ENCODE peak calls at places on chromosomes 1 and 21, in seven cellular contexts. K, D, I, G, W, L and H are unnamed samples.

GRCh38 chr1:48026275-48026674 is 29.1 kb upstream of the TRABD2B start:
- DNase-seq in K (no peak), D (peak; percentile 56), I (no peak), G (no peak), W (no peak), L (peak; percentile 8), H (peak; percentile 95)

GRCh38 chr1:101064697-101065096 is 39.1 kb upstream of the DPH5 start:
- DNase-seq in K (no peak), D (no peak), I (no peak), G (no peak), W (no peak), L (no peak), H (no peak)

GRCh38 chr1:184745929-184746583 is 8.6 kb downstream of the EDEM3 start:
- DNase-seq in K (no peak), D (no peak), I (no peak), G (peak; percentile 87), W (no peak), L (no peak), H (no peak)

GRCh38 chr1:218558411-218558810 is 213.3 kb downstream of the TGFB2 start:
- DNase-seq in K (no peak), D (no peak), I (no peak), G (no peak), W (no peak), L (no peak), H (no peak)

GRCh38 chr1:86207323-86207722 is 50.8 kb upstream of the COL24A1 start:
- DNase-seq in K (no peak), D (peak; percentile 23), I (peak; percentile 20), G (no peak), W (no peak), L (peak; percentile 84), H (peak; percentile 87)

GRCh38 chr1:101653482-101653946 is 343.2 kb downstream of the OLFM3 start:
- DNase-seq in K (no peak), D (peak; percentile 20), I (no peak), G (no peak), W (no peak), L (no peak), H (peak; percentile 53)

GRCh38 chr1:230085178-230085515 is 18.1 kb downstream of the GALNT2 start:
- DNase-seq in K (no peak), D (no peak), I (no peak), G (no peak), W (no peak), L (no peak), H (peak; percentile 64)

GRCh38 chr1:241702436-241702835 is 50.4 kb downstream of the WDR64 start:
- DNase-seq in K (no peak), D (peak; percentile 12), I (no peak), G (no peak), W (no peak), L (peak; percentile 56), H (peak; percentile 92)

GRCh38 chr1:212638419-212639151 is 30.0 kb downstream of the ATF3 start:
- DNase-seq in K (peak; percentile 84), D (no peak), I (peak; percentile 32), G (no peak), W (no peak), L (peak; percentile 79), H (no peak)

GRCh38 chr21:45069711-45070110 is 4.7 kb upstream of the ADARB1 start:
- DNase-seq in K (no peak), D (no peak), I (no peak), G (no peak), W (no peak), L (peak; percentile 41), H (peak; percentile 25)

GRCh38 chr1:1623181-1623630 is 7.9 kb downstream of the MIB2 start:
- DNase-seq in K (no peak), D (no peak), I (no peak), G (no peak), W (no peak), L (no peak), H (no peak)

GRCh38 chr1:51523931-51524330 is 4.9 kb upstream of the EPS15 start:
- DNase-seq in K (no peak), D (no peak), I (no peak), G (no peak), W (no peak), L (no peak), H (no peak)

GRCh38 chr1:247338723-247339270 is 7.1 kb upstream of the ZNF496 start:
- DNase-seq in K (no peak), D (no peak), I (no peak), G (no peak), W (no peak), L (peak; percentile 76), H (no peak)

GRCh38 chr1:192892934-192893333 is 84.1 kb downstream of the RGS2 start:
- DNase-seq in K (no peak), D (no peak), I (no peak), G (no peak), W (no peak), L (no peak), H (peak; percentile 94)

GRCh38 chr1:198837276-198838021 is 198.6 kb downstream of the PTPRC start:
- DNase-seq in K (no peak), D (no peak), I (no peak), G (no peak), W (no peak), L (no peak), H (peak; percentile 79)

GRCh38 chr21:33031562-33031961 is 5.8 kb downstream of the OLIG2 start:
- DNase-seq in K (peak; percentile 17), D (no peak), I (no peak), G (no peak), W (no peak), L (no peak), H (no peak)

GRCh38 chr1:157969693-157970485 is 23.6 kb upstream of the KIRREL1 start:
- DNase-seq in K (peak; percentile 70), D (peak; percentile 68), I (no peak), G (peak; percentile 55), W (peak; percentile 79), L (peak; percentile 82), H (peak; percentile 88)

GRCh38 chr1:111754964-111755320 is 759 bp upstream of the DDX20 start:
- DNase-seq in K (no peak), D (peak; percentile 69), I (no peak), G (no peak), W (peak; percentile 36), L (peak; percentile 66), H (peak; percentile 43)

GRCh38 chr1:68378296-68379084 is 71.3 kb downstream of the RPE65 start:
- DNase-seq in K (no peak), D (peak; percentile 16), I (no peak), G (no peak), W (no peak), L (peak; percentile 18), H (peak; percentile 69)

GRCh38 chr1:68379085-68379478 is 70.7 kb downstream of the RPE65 start:
- DNase-seq in K (no peak), D (no peak), I (no peak), G (no peak), W (no peak), L (no peak), H (peak; percentile 42)

GRCh38 chr1:68384321-68384813 is 65.4 kb downstream of the RPE65 start:
- DNase-seq in K (no peak), D (peak; percentile 80), I (no peak), G (no peak), W (no peak), L (peak; percentile 99), H (peak; percentile 98)

GRCh38 chr1:68384872-68385390 is 64.8 kb downstream of the RPE65 start:
- DNase-seq in K (no peak), D (no peak), I (no peak), G (no peak), W (no peak), L (peak; percentile 70), H (peak; percentile 81)

GRCh38 chr1:68383092-68383491 is 66.7 kb downstream of the RPE65 start:
- DNase-seq in K (no peak), D (no peak), I (no peak), G (no peak), W (no peak), L (no peak), H (no peak)
- TF ChIP-seq CTCF in K (no peak), D (no peak), I (no peak), G (no peak), W (no peak), L (no peak), H (no peak)

DNA sequence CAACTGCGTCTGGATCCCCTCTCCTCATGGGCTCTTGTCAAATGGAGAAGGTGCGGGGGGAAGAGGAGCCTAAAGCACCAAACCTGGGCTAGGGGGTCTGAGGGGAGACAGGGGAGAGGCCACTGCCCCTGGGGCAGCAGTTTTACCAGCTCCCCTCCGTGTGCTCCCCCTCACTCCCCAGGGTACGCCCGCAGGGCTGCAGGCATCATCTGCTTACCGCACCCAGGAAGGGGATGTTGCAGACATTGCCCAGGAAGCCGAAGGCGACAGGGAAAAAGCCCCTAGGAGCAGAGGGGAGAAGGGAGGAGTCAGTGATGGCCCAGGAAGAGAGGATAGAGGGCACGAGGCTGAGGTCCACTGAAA is 2.7 kb upstream of the KISS1 start:
- DNase-seq in K (no peak), D (no peak), I (no peak), G (no peak), W (no peak), L (no peak), H (no peak)
- H3K4me3 ChIP-seq in K (no peak overlapping the region), D (no peak overlapping the region), I (no peak overlapping the region), G (no peak overlapping the region), W (no peak overlapping the region), L (no peak overlapping the region), H (no peak overlapping the region)

DNA sequence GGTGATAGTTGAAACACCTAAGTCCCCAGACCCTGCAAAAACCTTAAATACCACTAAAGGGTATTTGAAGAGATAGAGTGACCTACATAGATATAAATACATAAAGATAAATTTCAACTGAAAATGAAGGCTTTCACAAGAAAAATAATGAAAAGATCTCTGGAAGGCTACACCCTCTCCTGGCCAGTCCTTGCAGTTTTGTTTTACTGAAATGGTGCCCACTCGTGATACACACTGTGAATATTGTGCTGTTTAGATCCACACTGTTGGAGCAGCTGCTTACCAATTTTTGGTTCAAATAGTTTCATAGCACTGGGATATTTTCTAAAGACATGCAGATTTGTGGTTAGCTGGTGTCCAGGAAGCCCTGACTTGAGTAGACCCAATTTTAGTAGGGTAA is 31.5 kb upstream of the RNF187 start:
- DNase-seq in K (no peak), D (no peak), I (no peak), G (no peak), W (no peak), L (no peak), H (no peak)
- TF ChIP-seq CTCF in K (no peak), D (peak; percentile 43), I (peak; percentile 28), G (no peak), W (no peak), L (peak; percentile 33), H (peak; percentile 28)

DNA sequence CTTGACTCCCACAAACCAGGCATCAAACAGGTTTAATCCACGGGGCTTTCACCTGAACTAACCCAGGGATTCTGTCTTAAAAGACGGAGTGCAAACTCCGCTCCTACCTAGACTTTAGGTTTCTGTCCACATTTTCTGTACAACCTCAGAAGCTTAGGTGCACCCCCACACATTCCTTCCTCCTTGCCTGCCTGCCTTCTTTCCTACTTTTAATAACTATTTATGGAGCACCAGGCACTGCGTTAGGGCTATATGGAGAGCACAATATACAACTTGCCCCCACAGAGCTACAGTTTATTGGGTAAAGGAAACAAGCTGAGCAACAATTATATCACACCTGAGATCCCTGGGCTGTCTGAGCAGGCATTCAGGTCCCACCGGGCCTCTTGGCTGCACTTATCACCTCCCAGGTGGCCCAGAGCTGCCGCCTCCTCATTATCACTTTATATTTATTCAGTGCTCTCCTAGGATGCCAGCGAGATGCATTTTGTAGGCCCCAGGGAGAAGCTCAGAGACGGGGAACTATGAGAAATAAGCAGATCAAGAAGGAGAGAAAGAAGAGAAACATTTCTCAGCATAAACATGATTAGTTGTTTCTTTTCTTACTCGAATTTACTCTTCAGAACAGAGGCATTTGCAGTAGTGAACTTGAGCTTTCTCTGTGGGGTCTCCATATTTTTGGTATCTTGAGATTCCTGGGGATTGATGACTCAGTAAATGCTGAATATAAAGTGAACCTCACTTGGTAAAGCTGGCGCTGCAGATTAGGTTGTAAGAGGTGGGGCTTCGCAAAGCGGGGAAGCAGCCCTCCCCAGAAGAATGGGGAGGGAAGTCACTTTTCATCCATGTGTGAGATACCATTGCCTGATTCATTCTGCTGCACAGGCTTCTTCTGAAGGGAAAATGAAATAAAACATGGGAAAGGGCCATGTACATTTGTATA is 63.9 kb downstream of the DNTTIP2 start:
- DNase-seq in K (no peak), D (no peak), I (no peak), G (no peak), W (no peak), L (no peak), H (no peak)
- H3K4me3 ChIP-seq in K (no peak overlapping the region), D (no peak overlapping the region), I (no peak overlapping the region), G (no peak overlapping the region), W (no peak overlapping the region), L (no peak overlapping the region), H (no peak overlapping the region)